ENCODE peak calls at places on chromosomes 5 and 9, in eight cellular contexts. G is pons, U is astrocyte of the spinal cord, E is glutamatergic neuron, O is upper lobe of right lung, D is uterus, N is HTR-8/SVneo, F is amniotic stem cell. L is an unnamed sample.

GRCh38 chr5:62596691-62597090 is 18.1 kb downstream of the LRRC70 start:
- DNase-seq in N (no peak), O (no peak), E (no peak), U (no peak), D (no peak), G (no peak), F (no peak), L (no peak)

GRCh38 chr9:136324501-136325300 is 2.6 kb upstream of the GPSM1 start:
- DNase-seq in U (no peak), O (peak), N (no peak), F (no peak), D (no peak), E (no peak), G (no peak), L (no peak)

GRCh38 chr9:4769321-4770080 is 23.2 kb upstream of the RCL1 start:
- DNase-seq in F (no peak), G (no peak), O (no peak), E (no peak), N (peak), U (peak), D (no peak), L (no peak)

GRCh38 chr9:7303932-7304331 is 495.6 kb downstream of the DMAC1 start:
- DNase-seq in E (no peak), O (no peak), F (no peak), N (no peak), G (no peak), D (no peak), U (no peak), L (no peak)

GRCh38 chr5:37831821-37832524 is 7.9 kb downstream of the GDNF start:
- DNase-seq in O (no peak), N (no peak), F (no peak), G (no peak), E (no peak), U (no peak), D (no peak), L (no peak)

GRCh38 chr9:98656536-98656935 is 52.2 kb downstream of the GABBR2 start:
- DNase-seq in U (no peak), G (no peak), F (no peak), D (no peak), N (no peak), E (no peak), O (no peak), L (no peak)

GRCh38 chr9:37582548-37583157 is 6.5 kb upstream of the FBXO10 start:
- DNase-seq in E (no peak), D (no peak), N (no peak), F (peak), G (peak), O (no peak), U (peak), L (no peak)

GRCh38 chr9:106932178-106932577 is 69.2 kb downstream of the ZNF462 start:
- DNase-seq in U (no peak), D (no peak), N (no peak), E (no peak), F (no peak), O (no peak), G (no peak), L (no peak)

GRCh38 chr9:106915851-106916250 is 52.9 kb downstream of the ZNF462 start:
- DNase-seq in G (no peak), F (no peak), E (no peak), D (no peak), O (no peak), N (no peak), U (no peak), L (no peak)

GRCh38 chr5:58279259-58279658 is 180.6 kb downstream of the PLK2 start:
- DNase-seq in E (no peak), D (no peak), U (no peak), O (no peak), N (no peak), G (no peak), F (no peak), L (no peak)

GRCh38 chr9:37392272-37392671 is 30.2 kb upstream of the GRHPR start:
- DNase-seq in G (no peak), N (no peak), D (no peak), O (no peak), U (no peak), F (no peak), E (no peak), L (no peak)

GRCh38 chr9:35923927-35924763 is 14.9 kb downstream of the SPAAR start:
- DNase-seq in U (peak), E (no peak), N (peak), F (peak), G (peak), O (no peak), D (peak), L (no peak)

GRCh38 chr9:73154760-73155159 is 3.1 kb downstream of the ANXA1 start:
- DNase-seq in E (no peak), U (no peak), G (no peak), O (no peak), N (no peak), D (no peak), F (no peak), L (no peak)

GRCh38 chr5:169545762-169546161 is 37.8 kb upstream of the SPDL1 start:
- DNase-seq in D (no peak), E (no peak), N (peak), U (peak), G (no peak), O (no peak), F (no peak), L (no peak)

GRCh38 chr5:121285861-121286527 is 565.7 kb upstream of the FTMT start:
- DNase-seq in D (no peak), U (no peak), E (no peak), G (no peak), O (no peak), N (no peak), F (no peak), L (no peak)

GRCh38 chr9:70352802-70353201 is 61.7 kb downstream of the KLF9 start:
- DNase-seq in U (peak), D (no peak), N (no peak), E (no peak), O (no peak), G (peak), F (no peak), L (no peak)

GRCh38 chr5:10689391-10690081 is 71.5 kb downstream of the DAP start:
- DNase-seq in O (no peak), N (peak), D (no peak), F (no peak), E (peak), U (no peak), G (no peak), L (peak)

GRCh38 chr5:147628054-147628895 is 118.4 kb upstream of the DPYSL3 start:
- DNase-seq in G (peak), U (peak), F (peak), E (peak), O (no peak), D (peak), N (peak), L (peak)

GRCh38 chr5:68086857-68087256 is 128.7 kb upstream of the PIK3R1 start:
- DNase-seq in O (no peak), F (peak), E (no peak), G (peak), N (no peak), U (peak), D (peak), L (no peak)

GRCh38 chr9:96856363-96857286 is 2.3 kb upstream of the ZNF782 start:
- DNase-seq in O (peak), U (peak), N (peak), G (peak), E (peak), F (peak), D (no peak), L (no peak)

GRCh38 chr5:141680751-141681201 is 1.3 kb downstream of the ARAP3 start:
- DNase-seq in D (peak), F (no peak), O (no peak), U (no peak), G (no peak), E (peak), N (no peak), L (no peak)

GRCh38 chr9:82342046-82342445 is 353.5 kb downstream of the SPATA31D1 start:
- DNase-seq in D (no peak), N (no peak), O (no peak), F (no peak), E (no peak), G (no peak), U (no peak), L (no peak)

GRCh38 chr9:121286973-121287721 is 19.2 kb downstream of the GSN start:
- DNase-seq in E (no peak), O (peak), G (peak), U (peak), D (peak), F (peak), N (peak), L (peak)

GRCh38 chr5:135303582-135304173 is 95.4 kb downstream of the MACROH2A1 start:
- DNase-seq in D (no peak), O (no peak), F (no peak), E (no peak), G (no peak), U (no peak), N (no peak), L (no peak)

GRCh38 chr5:40681351-40682311 is 1.9 kb downstream of the PTGER4 start:
- DNase-seq in E (peak), U (peak), G (peak), N (no peak), F (no peak), O (peak), D (no peak), L (peak)

GRCh38 chr5:32506809-32507208 is 62.3 kb upstream of the ZFR start:
- DNase-seq in F (peak), G (peak), O (no peak), U (peak), N (no peak), E (no peak), D (peak), L (no peak)

GRCh38 chr9:14452539-14452938 is 138.6 kb upstream of the NFIB start:
- DNase-seq in U (no peak), G (no peak), D (no peak), O (no peak), N (no peak), F (no peak), E (no peak), L (no peak)

GRCh38 chr9:126702501-126703329 is 89.0 kb downstream of the LMX1B start:
- DNase-seq in E (peak), F (no peak), O (peak), N (no peak), U (no peak), G (no peak), D (no peak), L (peak)

GRCh38 chr5:133393776-133394476 is 218.4 kb downstream of the FSTL4 start:
- DNase-seq in G (no peak), N (no peak), D (no peak), F (no peak), O (no peak), U (no peak), E (no peak), L (no peak)

GRCh38 chr5:180067986-180068385 is 3.6 kb downstream of the RNF130 start:
- DNase-seq in O (no peak), F (no peak), G (peak), N (no peak), E (no peak), D (no peak), U (no peak), L (no peak)

GRCh38 chr5:158849219-158849791 is 250.4 kb downstream of the EBF1 start:
- DNase-seq in D (no peak), O (no peak), E (no peak), G (no peak), U (no peak), N (no peak), F (no peak), L (no peak)

GRCh38 chr9:18906656-18907395 is 126.2 kb downstream of the SAXO1 start:
- DNase-seq in F (no peak), U (peak), O (no peak), D (no peak), E (no peak), N (peak), G (no peak), L (no peak)

GRCh38 chr9:108622467-108622866 is 233.3 kb downstream of the ACTL7B start:
- DNase-seq in O (no peak), D (no peak), F (no peak), E (no peak), G (no peak), U (peak), N (no peak), L (no peak)

GRCh38 chr5:69217732-69218568 is 16.7 kb upstream of the CDK7 start:
- DNase-seq in N (peak), D (peak), U (peak), G (peak), E (peak), O (peak), F (peak), L (peak)

GRCh38 chr5:172428224-172429166 is 25.8 kb downstream of the SH3PXD2B start:
- DNase-seq in O (no peak), G (no peak), D (no peak), N (no peak), U (no peak), E (no peak), F (no peak), L (peak)

GRCh38 chr9:136110082-136111061 is 8.3 kb downstream of the TMEM250 start:
- DNase-seq in G (no peak), E (no peak), U (peak), F (no peak), D (no peak), O (no peak), N (no peak), L (no peak)

GRCh38 chr9:80650964-80651555 is 1038.3 kb downstream of the TLE1 start:
- DNase-seq in F (peak), E (no peak), N (no peak), G (peak), U (peak), D (no peak), O (no peak), L (no peak)

GRCh38 chr9:18314321-18314720 is 159.6 kb upstream of the ADAMTSL1 start:
- DNase-seq in E (no peak), N (no peak), F (no peak), G (no peak), U (peak), O (no peak), D (no peak), L (no peak)

GRCh38 chr5:158769079-158769478 is 330.6 kb downstream of the EBF1 start:
- DNase-seq in U (no peak), F (no peak), G (no peak), N (no peak), O (no peak), E (no peak), D (no peak), L (no peak)